ENCODE peak calls at places on chromosomes 13 and 19, in eight cellular contexts. V is esophagus squamous epithelium, J is kidney tubule cell, P is gastrocnemius medialis, D is GM23248, L is heart left ventricle, B is nephron progenitor cell, Y is ACHN. E is an unnamed sample.

GRCh38 chr19:28948531-28948930 is 264.4 kb downstream of the UQCRFS1 start:
- DNase-seq in J (no peak), L (no peak), D (peak), B (no peak), P (no peak), V (no peak), Y (no peak), E (no peak)

GRCh38 chr19:35862528-35862927 is 5.8 kb downstream of the KIRREL2 start:
- DNase-seq in P (no peak), D (no peak), J (no peak), L (no peak), B (no peak), V (no peak), Y (no peak), E (no peak)

GRCh38 chr13:43132228-43132627 is 108.8 kb downstream of the DNAJC15 start:
- DNase-seq in Y (peak), L (peak), B (no peak), D (peak), J (peak), P (no peak), V (no peak), E (no peak)

GRCh38 chr13:102236830-102237621 is 164.8 kb downstream of the FGF14 start:
- DNase-seq in D (no peak), B (no peak), Y (no peak), L (no peak), P (no peak), V (no peak), J (no peak), E (no peak)

GRCh38 chr19:37991176-37991835 is 84.3 kb downstream of the SIPA1L3 start:
- DNase-seq in J (no peak), V (no peak), P (no peak), B (no peak), D (no peak), L (no peak), Y (no peak), E (no peak)

GRCh38 chr19:13905634-13906524 is at the start of the genes BRME1 and CC2D1A:
- DNase-seq in B (peak), P (peak), D (peak), L (peak), J (peak), Y (peak), V (peak), E (peak)

GRCh38 chr13:60931858-60932546 is 483.6 kb downstream of the PCDH20 start:
- DNase-seq in L (no peak), Y (peak), B (no peak), J (no peak), P (no peak), V (no peak), D (no peak), E (no peak)

GRCh38 chr13:109790951-109791605 is 4.7 kb upstream of the IRS2 start:
- DNase-seq in Y (peak), B (no peak), J (peak), L (no peak), P (no peak), V (no peak), D (peak), E (no peak)

GRCh38 chr19:29678484-29679106 is 13.3 kb downstream of the PLEKHF1 start:
- DNase-seq in J (no peak), B (no peak), D (peak), L (peak), Y (no peak), P (peak), V (no peak), E (peak)

GRCh38 chr13:52750713-52751112 is 11.1 kb upstream of the CNMD start:
- DNase-seq in B (no peak), J (peak), P (no peak), L (no peak), D (no peak), V (no peak), Y (no peak), E (no peak)

GRCh38 chr13:84096221-84096620 is 213.9 kb upstream of the SLITRK1 start:
- DNase-seq in L (no peak), Y (no peak), D (no peak), P (no peak), J (no peak), V (no peak), B (no peak), E (no peak)

GRCh38 chr13:99542788-99543406 is 41.6 kb downstream of the TM9SF2 start:
- DNase-seq in V (peak), P (no peak), Y (no peak), D (no peak), B (no peak), J (no peak), L (no peak), E (no peak)

GRCh38 chr19:15378529-15379082 is 981 bp downstream of the AKAP8 start:
- DNase-seq in D (peak), P (peak), L (no peak), V (no peak), B (peak), J (peak), Y (peak), E (no peak)

GRCh38 chr13:101115762-101116161 is 300.5 kb downstream of the NALCN start:
- DNase-seq in L (no peak), B (no peak), Y (peak), D (peak), J (peak), V (no peak), P (no peak), E (no peak)

GRCh38 chr19:46180701-46181385 is 32.8 kb downstream of the IGFL2 start:
- DNase-seq in L (no peak), D (peak), V (no peak), Y (peak), P (no peak), B (no peak), J (peak), E (no peak)

GRCh38 chr13:25977216-25977615 is 74.6 kb downstream of the SHISA2 start:
- DNase-seq in V (no peak), B (no peak), L (no peak), P (no peak), Y (no peak), D (no peak), J (peak), E (no peak)

GRCh38 chr13:111573362-111573761 is 252.9 kb downstream of the TEX29 start:
- DNase-seq in B (no peak), J (no peak), P (no peak), V (no peak), D (no peak), L (no peak), Y (no peak), E (no peak)

GRCh38 chr19:33493401-33494275 is 28.0 kb downstream of the PEPD start:
- DNase-seq in B (no peak), V (no peak), J (no peak), L (no peak), Y (no peak), D (no peak), P (no peak), E (no peak)

GRCh38 chr19:17294051-17294891 is 9.0 kb downstream of the ABHD8 start:
- DNase-seq in J (peak), Y (no peak), L (no peak), D (peak), P (no peak), B (peak), V (no peak), E (peak)

GRCh38 chr13:33186851-33187250 is 98.7 kb downstream of the STARD13 start:
- DNase-seq in P (no peak), Y (peak), J (peak), D (peak), V (no peak), L (no peak), B (no peak), E (no peak)

GRCh38 chr13:29594710-29595379 is 643 bp downstream of the SLC7A1 start:
- DNase-seq in J (peak), Y (peak), V (no peak), P (no peak), L (peak), D (peak), B (peak), E (peak)

GRCh38 chr19:41195675-41196497 is 2.9 kb downstream of the CYP2S1 start:
- DNase-seq in B (no peak), J (peak), D (peak), L (no peak), Y (no peak), V (no peak), P (no peak), E (no peak)

GRCh38 chr13:44779085-44779484 is 203.0 kb upstream of the TSC22D1 start:
- DNase-seq in P (no peak), V (no peak), Y (no peak), D (no peak), B (no peak), J (no peak), L (no peak), E (no peak)

GRCh38 chr19:54178581-54179261 is 5.8 kb upstream of the TMC4 start:
- DNase-seq in B (peak), D (peak), L (no peak), J (no peak), P (no peak), Y (peak), V (no peak), E (peak)

GRCh38 chr13:109568273-109568900 is 218.0 kb downstream of the IRS2 start:
- DNase-seq in V (no peak), B (no peak), Y (no peak), D (no peak), L (no peak), P (no peak), J (no peak), E (no peak)

GRCh38 chr19:11034449-11035213 is 54.6 kb upstream of the LDLR start:
- DNase-seq in L (no peak), P (no peak), B (no peak), D (no peak), V (no peak), J (no peak), Y (no peak), E (no peak)

GRCh38 chr13:101116826-101117225 is 299.5 kb downstream of the NALCN start:
- DNase-seq in L (no peak), V (no peak), Y (no peak), B (no peak), D (no peak), P (no peak), J (no peak), E (no peak)

GRCh38 chr13:31044658-31045620 is 112.5 kb downstream of the TEX26 start:
- DNase-seq in Y (peak), V (no peak), L (no peak), B (no peak), J (peak), P (no peak), D (no peak), E (no peak)

GRCh38 chr13:94716016-94716415 is 3.7 kb upstream of the SOX21 start:
- DNase-seq in D (no peak), J (no peak), V (no peak), P (no peak), Y (no peak), B (no peak), L (no peak), E (no peak)

GRCh38 chr13:39567569-39567968 is 35.4 kb downstream of the LHFPL6 start:
- DNase-seq in J (no peak), D (no peak), Y (no peak), L (no peak), P (no peak), V (no peak), B (no peak), E (no peak)

GRCh38 chr19:8334458-8335342 is 8.4 kb downstream of the KANK3 start:
- DNase-seq in B (peak), L (no peak), V (no peak), D (peak), J (peak), P (no peak), Y (peak), E (peak)